ENCODE peak calls at places on chromosomes 13 and 19, in nine cellular contexts. O, A, G, S, I, D, L, R and U are unnamed samples.

GRCh38 chr13:33550885-33551284 is 265.3 kb upstream of the STARD13 start:
- DNase-seq in O (no peak), A (no peak), G (no peak), S (no peak), I (no peak), D (no peak), L (no peak), R (no peak), U (no peak)

GRCh38 chr13:110627351-110627750 is 12.0 kb downstream of the NAXD start:
- DNase-seq in O (no peak), A (no peak), G (no peak), S (no peak), I (no peak), D (no peak), L (no peak), R (no peak), U (no peak)

GRCh38 chr19:383922-384800 is 24.8 kb downstream of the C2CD4C start:
- DNase-seq in O (no peak), A (peak; percentile 75), G (no peak), S (no peak), I (no peak), D (no peak), L (no peak), R (no peak), U (no peak)

GRCh38 chr19:4362871-4363545 is 19.6 kb downstream of the MPND start:
- DNase-seq in O (peak; percentile 44), A (no peak), G (no peak), S (no peak), I (no peak), D (no peak), L (no peak), R (no peak), U (peak; percentile 70)

GRCh38 chr13:70206671-70207070 is 98.4 kb upstream of the KLHL1 start:
- DNase-seq in O (no peak), A (no peak), G (no peak), S (no peak), I (no peak), D (no peak), L (no peak), R (no peak), U (no peak)

GRCh38 chr13:77857810-77858209 is 60.8 kb downstream of the EDNRB start:
- DNase-seq in O (no peak), A (no peak), G (no peak), S (no peak), I (no peak), D (no peak), L (no peak), R (no peak), U (no peak)

GRCh38 chr19:44602071-44602470 is 11.3 kb upstream of the IGSF23 start:
- DNase-seq in O (no peak), A (no peak), G (no peak), S (no peak), I (no peak), D (no peak), L (no peak), R (no peak), U (no peak)

GRCh38 chr19:41031926-41032325 is 40.8 kb downstream of the CYP2B6 start:
- DNase-seq in O (no peak), A (no peak), G (no peak), S (no peak), I (no peak), D (no peak), L (no peak), R (no peak), U (no peak)

GRCh38 chr13:66537417-66537816 is 692.7 kb downstream of the PCDH9 start:
- DNase-seq in O (no peak), A (peak; percentile 27), G (no peak), S (no peak), I (no peak), D (no peak), L (no peak), R (no peak), U (no peak)

GRCh38 chr13:45063261-45063870 is 56.9 kb upstream of the GTF2F2 start:
- DNase-seq in O (peak; percentile 40), A (no peak), G (no peak), S (no peak), I (no peak), D (no peak), L (no peak), R (no peak), U (no peak)

GRCh38 chr13:89361909-89362308 is 1690.7 kb downstream of the SLITRK5 start:
- DNase-seq in O (no peak), A (peak; percentile 3), G (no peak), S (no peak), I (no peak), D (no peak), L (no peak), R (no peak), U (no peak)

GRCh38 chr19:13050274-13050673 is 52.4 kb downstream of the LYL1 start:
- DNase-seq in O (no peak), A (no peak), G (no peak), S (no peak), I (no peak), D (no peak), L (no peak), R (no peak), U (no peak)

GRCh38 chr13:101626925-101627555 is 174.6 kb downstream of the ITGBL1 start:
- DNase-seq in O (peak; percentile 17), A (no peak), G (no peak), S (peak; percentile 15), I (peak; percentile 65), D (peak; percentile 46), L (peak; percentile 12), R (no peak), U (peak; percentile 41)

GRCh38 chr13:37716796-37717195 is 118.2 kb upstream of the POSTN start:
- DNase-seq in O (no peak), A (no peak), G (no peak), S (no peak), I (no peak), D (no peak), L (no peak), R (no peak), U (no peak)